ENCODE peak calls at places on chromosomes 3 and 15, in five cellular contexts. R, G, W, Y and C are unnamed samples.

GRCh38 chr15:92884813-92885461 is 15.2 kb upstream of the CHD2 start:
- DNase-seq in R (no peak), G (no peak), W (no peak), Y (peak), C (no peak)

GRCh38 chr3:135911106-135911505 is 54.4 kb upstream of the PPP2R3A start:
- DNase-seq in R (no peak), G (no peak), W (no peak), Y (no peak), C (no peak)

GRCh38 chr3:130395916-130396315 is 50.4 kb downstream of the COL6A5 start:
- DNase-seq in R (no peak), G (no peak), W (no peak), Y (no peak), C (no peak)

GRCh38 chr15:66907826-66908502 is 157.4 kb upstream of the SMAD3 start:
- DNase-seq in R (no peak), G (no peak), W (peak), Y (peak), C (no peak)

GRCh38 chr3:165874663-165875489 is 37.7 kb upstream of the BCHE start:
- DNase-seq in R (no peak), G (no peak), W (no peak), Y (no peak), C (no peak)

GRCh38 chr15:24823473-24823872 is 131.3 kb upstream of the SNRPN start:
- DNase-seq in R (no peak), G (peak), W (peak), Y (no peak), C (no peak)

GRCh38 chr3:150225986-150226385 is 182.1 kb upstream of the TSC22D2 start:
- DNase-seq in R (no peak), G (no peak), W (no peak), Y (peak), C (no peak)

GRCh38 chr15:74242296-74242929 is 6.3 kb downstream of the CCDC33 start:
- DNase-seq in R (no peak), G (no peak), W (no peak), Y (peak), C (no peak)

GRCh38 chr15:100693451-100693850 is 91.1 kb downstream of the ASB7 start:
- DNase-seq in R (no peak), G (no peak), W (no peak), Y (no peak), C (no peak)

GRCh38 chr3:38614091-38614490 is 35.4 kb downstream of the SCN5A start:
- DNase-seq in R (no peak), G (no peak), W (no peak), Y (no peak), C (no peak)

GRCh38 chr15:41161336-41161735 is 45.3 kb upstream of the INO80 start:
- DNase-seq in R (no peak), G (no peak), W (no peak), Y (peak), C (no peak)

GRCh38 chr3:66036586-66037061 is 2.1 kb downstream of the MAGI1 start:
- DNase-seq in R (no peak), G (no peak), W (peak), Y (no peak), C (no peak)

GRCh38 chr3:38136272-38136806 is 588 bp downstream of the ACAA1 start:
- DNase-seq in R (no peak), G (no peak), W (peak), Y (peak), C (peak)

GRCh38 chr3:177055557-177056290 is 141.6 kb downstream of the TBL1XR1 start:
- DNase-seq in R (no peak), G (no peak), W (no peak), Y (peak), C (no peak)

GRCh38 chr3:55842204-55842603 is 355.1 kb upstream of the WNT5A start:
- DNase-seq in R (no peak), G (no peak), W (no peak), Y (no peak), C (no peak)

GRCh38 chr3:45180051-45180450 is 33.9 kb upstream of the CDCP1 start:
- DNase-seq in R (no peak), G (no peak), W (no peak), Y (peak), C (no peak)

GRCh38 chr3:189908646-189909045 is 212.1 kb downstream of the P3H2 start:
- DNase-seq in R (no peak), G (no peak), W (no peak), Y (peak), C (no peak)

GRCh38 chr3:116432795-116433194 is 12.5 kb downstream of the LSAMP start:
- DNase-seq in R (no peak), G (no peak), W (no peak), Y (no peak), C (no peak)

DNA sequence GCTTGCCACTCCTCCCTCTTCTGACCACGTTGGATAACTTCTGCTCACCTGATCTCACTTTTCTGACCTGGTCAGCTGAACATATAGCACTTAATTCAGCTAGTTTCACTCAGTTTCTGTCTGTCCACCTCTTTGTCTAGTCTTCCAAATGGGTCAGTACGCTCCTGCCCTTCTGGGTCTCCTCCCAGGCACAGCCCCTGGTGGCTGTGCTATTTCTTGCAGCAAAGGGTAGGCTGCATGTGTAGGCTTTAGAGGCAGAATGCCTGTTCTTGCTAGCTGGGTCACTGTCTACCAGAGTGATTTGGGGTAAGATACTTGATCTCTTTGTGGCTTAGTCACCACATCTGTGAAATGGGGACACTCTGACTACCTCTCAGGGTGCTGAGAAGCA is 2.4 kb upstream of the RBP1 start:
- DNase-seq in R (no peak), G (no peak), W (no peak), Y (no peak), C (peak)
- TF ChIP-seq CTCF in R (no peak), G (peak), W (no peak), Y (peak), C (no peak)

GRCh38 chr3:172379372-172379771 is 68.9 kb downstream of the GHSR start:
- DNase-seq in R (no peak), G (no peak), W (no peak), Y (no peak), C (no peak)
- TF ChIP-seq CTCF in R (no peak), G (no peak), W (no peak), Y (no peak), C (no peak)

DNA sequence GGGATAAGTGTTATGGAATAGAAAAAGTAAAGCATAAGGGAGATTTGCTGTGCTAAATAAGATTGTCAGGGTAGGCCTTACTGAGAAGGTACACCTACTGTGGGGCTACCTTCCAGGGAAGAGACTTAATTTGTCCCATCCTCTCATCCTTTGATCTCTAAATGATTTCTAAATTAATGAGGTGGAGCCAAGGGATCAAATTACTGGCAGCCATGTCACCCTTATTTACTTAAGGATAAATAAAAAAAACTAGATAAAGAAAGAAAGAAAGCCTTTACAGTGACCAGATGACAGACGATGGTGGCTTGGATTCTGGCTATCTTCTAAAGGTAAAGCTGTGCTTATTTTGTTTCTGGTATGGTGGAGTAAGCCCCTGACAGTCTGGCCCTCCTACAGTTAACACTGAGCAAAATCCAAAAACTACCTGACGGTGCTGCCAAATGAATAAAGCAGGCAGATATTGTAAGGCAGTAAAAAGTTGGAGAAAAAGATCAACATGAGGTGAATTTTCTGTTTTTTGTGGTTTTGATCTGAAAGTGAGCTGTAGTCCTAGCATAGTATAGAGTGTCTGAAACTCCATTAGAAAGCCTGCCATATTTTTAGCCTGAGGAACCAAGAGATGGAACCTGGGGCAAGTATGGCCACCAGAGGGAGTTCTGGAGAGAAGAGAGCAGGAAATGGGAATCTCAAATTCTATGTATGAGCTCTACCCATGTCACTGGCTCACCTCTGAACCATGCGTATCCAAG is 285.1 kb upstream of the MANF start:
- DNase-seq in R (peak), G (no peak), W (peak), Y (peak), C (peak)
- TF ChIP-seq CTCF in R (peak), G (peak), W (peak), Y (peak), C (peak)

GRCh38 chr15:84869510-84869909 is 15.0 kb upstream of the SLC28A1 start:
- DNase-seq in R (no peak), G (no peak), W (no peak), Y (no peak), C (no peak)

GRCh38 chr15:84865074-84865569 is 19.3 kb upstream of the SLC28A1 start:
- DNase-seq in R (no peak), G (no peak), W (no peak), Y (no peak), C (no peak)

GRCh38 chr15:84871428-84871985 is 13.0 kb upstream of the SLC28A1 start:
- DNase-seq in R (no peak), G (no peak), W (no peak), Y (no peak), C (no peak)

GRCh38 chr15:84864429-84864795 is 20.1 kb upstream of the SLC28A1 start:
- DNase-seq in R (no peak), G (no peak), W (no peak), Y (no peak), C (no peak)

DNA sequence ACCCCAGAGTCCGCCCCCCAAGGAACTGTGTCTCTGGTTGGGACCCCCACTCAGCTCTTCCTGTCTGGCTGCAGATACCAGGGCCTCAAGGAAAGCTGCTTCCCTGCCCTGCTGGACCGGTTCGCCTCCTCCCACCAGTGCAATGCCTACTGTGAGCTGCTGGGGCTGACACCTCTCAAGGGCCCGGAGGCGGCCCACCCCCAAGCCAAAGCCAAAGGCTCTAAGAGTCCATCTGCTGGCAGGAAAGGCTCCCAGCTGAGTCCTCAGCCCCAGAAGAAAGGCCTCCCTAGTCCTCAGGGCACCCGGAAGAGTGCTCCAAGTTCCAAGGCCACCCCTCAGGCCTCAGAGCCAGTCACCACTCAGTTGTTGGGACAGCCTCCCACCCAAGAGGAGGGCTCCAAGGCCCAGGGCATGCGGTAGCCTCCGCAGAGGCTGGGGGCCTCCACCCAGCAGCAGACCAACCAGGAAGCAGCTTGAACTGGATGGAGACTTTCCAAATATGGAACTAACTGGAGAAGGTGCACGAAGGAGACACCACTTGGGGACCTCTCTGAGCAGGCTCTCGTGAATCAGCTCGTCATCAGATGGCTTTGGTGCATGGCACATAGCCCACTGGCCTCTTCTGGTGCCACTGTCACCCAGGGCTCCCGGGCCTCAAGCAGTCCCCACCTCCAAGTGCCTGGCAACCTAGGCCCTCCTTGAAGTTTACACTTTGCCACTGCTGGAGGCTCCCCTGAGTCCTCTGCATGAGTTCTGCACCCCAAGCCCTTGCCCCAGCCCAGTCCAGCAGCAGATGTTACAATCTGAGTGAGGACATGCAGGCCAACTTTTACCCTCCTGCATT is 16.2 kb upstream of the SLC28A1 start:
- DNase-seq in R (no peak), G (no peak), W (no peak), Y (no peak), C (no peak)
- TF ChIP-seq CTCF in R (no peak), G (no peak), W (no peak), Y (no peak), C (no peak)